ENCODE peak calls at places on chromosome 4, in five cellular contexts. O is neuronal stem cell, S is H9, I is trophoblast cell, K is H1. P is an unnamed sample.

GRCh38 chr4:173270312-173271027 is 63.7 kb downstream of the HMGB2 start:
- DNase-seq in I (no peak), K (no peak), O (no peak), S (no peak), P (peak)

GRCh38 chr4:136812100-136812880 is 720.0 kb downstream of the PCDH18 start:
- DNase-seq in K (no peak), S (no peak), I (no peak), O (no peak), P (no peak)

GRCh38 chr4:37826282-37827029 is at the start of gene PGM2:
- DNase-seq in I (peak), O (peak), S (peak), K (peak), P (peak)

GRCh38 chr4:16157609-16158503 is 68.4 kb downstream of the TAPT1 start:
- DNase-seq in I (peak), S (no peak), O (peak), K (no peak), P (peak)

GRCh38 chr4:2217726-2218125 is 24.2 kb downstream of the HAUS3 start:
- DNase-seq in K (no peak), S (no peak), I (no peak), O (no peak), P (peak)

GRCh38 chr4:106670911-106671310 is 302.3 kb upstream of the GIMD1 start:
- DNase-seq in S (no peak), K (no peak), O (no peak), I (no peak), P (peak)

GRCh38 chr4:165379662-165380061 is 854 bp downstream of the CPE start:
- DNase-seq in S (peak), K (peak), O (no peak), I (no peak), P (peak)

GRCh38 chr4:102438873-102439614 is 62.1 kb upstream of the NFKB1 start:
- DNase-seq in O (no peak), K (no peak), I (peak), S (no peak), P (peak)

GRCh38 chr4:73593631-73594241 is 26.5 kb downstream of the RASSF6 start:
- DNase-seq in K (no peak), S (no peak), O (no peak), I (peak), P (peak)

GRCh38 chr4:137531121-137531520 is 1.2 kb downstream of the PCDH18 start:
- DNase-seq in K (no peak), I (no peak), S (no peak), O (no peak), P (peak)

GRCh38 chr4:75831856-75832405 is 70.3 kb downstream of the PPEF2 start:
- DNase-seq in S (peak), O (no peak), I (no peak), K (no peak), P (no peak)

GRCh38 chr4:15605537-15605936 is 49.6 kb downstream of the FBXL5 start:
- DNase-seq in K (no peak), S (no peak), I (no peak), O (peak), P (no peak)

GRCh38 chr4:88969271-88969670 is 87.7 kb downstream of the FAM13A start:
- DNase-seq in O (no peak), S (no peak), K (no peak), I (peak), P (no peak)

GRCh38 chr4:47483722-47484121 is 1.4 kb upstream of the ATP10D start:
- DNase-seq in K (no peak), S (no peak), O (no peak), I (no peak), P (no peak)

GRCh38 chr4:47485047-47485692 is at the start of gene ATP10D:
- DNase-seq in O (peak), I (peak), K (peak), S (peak), P (peak)

GRCh38 chr4:47484169-47484568 is 906 bp upstream of the ATP10D start:
- DNase-seq in S (no peak), I (peak), O (no peak), K (no peak), P (no peak)

GRCh38 chr4:47488706-47489105 is 3.6 kb downstream of the ATP10D start:
- DNase-seq in I (no peak), S (no peak), O (no peak), K (no peak), P (no peak)

DNA sequence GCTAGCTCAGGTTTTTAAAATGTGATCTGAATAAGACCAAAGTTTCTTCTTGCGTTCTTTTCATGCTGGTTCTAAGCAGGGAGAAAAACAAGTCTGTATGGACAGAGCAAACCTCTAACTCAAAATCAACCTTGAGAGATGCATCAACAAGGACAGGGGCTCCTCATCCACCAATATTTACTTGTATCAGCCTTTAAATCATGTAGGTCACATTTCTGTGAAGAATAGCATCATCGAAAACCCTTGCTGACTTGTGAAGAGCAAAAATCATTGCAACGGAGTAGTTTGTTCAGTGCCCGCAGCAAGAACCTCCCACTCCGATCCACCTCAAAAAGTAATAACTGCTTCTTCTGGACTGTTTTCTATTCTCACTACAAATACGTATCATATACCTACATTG is 1.2 kb downstream of the ATP10D start:
- DNase-seq in K (no peak), O (no peak), S (no peak), I (peak), P (peak)
- H3K9ac ChIP-seq in K (no peak), O (no peak), S (no peak), I (no peak), P (peak)

DNA sequence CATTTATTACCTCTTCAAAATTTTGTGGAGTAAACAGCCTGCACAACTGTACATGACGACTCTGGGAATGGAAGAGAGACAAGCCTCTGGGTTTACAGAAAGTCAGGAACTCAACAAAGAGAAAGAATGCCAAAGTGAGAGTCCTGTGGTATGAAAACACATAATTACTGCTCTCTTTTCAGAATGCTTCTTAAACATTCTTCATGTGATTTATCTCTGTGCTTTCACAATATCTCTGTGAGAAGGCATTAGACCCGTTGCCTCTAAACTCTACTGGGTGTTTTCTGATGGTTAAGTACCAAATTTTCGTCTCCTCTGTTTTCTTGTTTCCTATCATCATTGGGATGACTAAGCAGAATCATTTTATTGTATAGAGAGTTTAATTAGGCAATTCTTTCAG is 966.6 kb upstream of the SLIT2 start:
- DNase-seq in K (no peak), O (no peak), I (peak), S (no peak), P (peak)
- H2BK12ac ChIP-seq in K (no peak), O (no peak), I (no peak), S (no peak), P (no peak)

DNA sequence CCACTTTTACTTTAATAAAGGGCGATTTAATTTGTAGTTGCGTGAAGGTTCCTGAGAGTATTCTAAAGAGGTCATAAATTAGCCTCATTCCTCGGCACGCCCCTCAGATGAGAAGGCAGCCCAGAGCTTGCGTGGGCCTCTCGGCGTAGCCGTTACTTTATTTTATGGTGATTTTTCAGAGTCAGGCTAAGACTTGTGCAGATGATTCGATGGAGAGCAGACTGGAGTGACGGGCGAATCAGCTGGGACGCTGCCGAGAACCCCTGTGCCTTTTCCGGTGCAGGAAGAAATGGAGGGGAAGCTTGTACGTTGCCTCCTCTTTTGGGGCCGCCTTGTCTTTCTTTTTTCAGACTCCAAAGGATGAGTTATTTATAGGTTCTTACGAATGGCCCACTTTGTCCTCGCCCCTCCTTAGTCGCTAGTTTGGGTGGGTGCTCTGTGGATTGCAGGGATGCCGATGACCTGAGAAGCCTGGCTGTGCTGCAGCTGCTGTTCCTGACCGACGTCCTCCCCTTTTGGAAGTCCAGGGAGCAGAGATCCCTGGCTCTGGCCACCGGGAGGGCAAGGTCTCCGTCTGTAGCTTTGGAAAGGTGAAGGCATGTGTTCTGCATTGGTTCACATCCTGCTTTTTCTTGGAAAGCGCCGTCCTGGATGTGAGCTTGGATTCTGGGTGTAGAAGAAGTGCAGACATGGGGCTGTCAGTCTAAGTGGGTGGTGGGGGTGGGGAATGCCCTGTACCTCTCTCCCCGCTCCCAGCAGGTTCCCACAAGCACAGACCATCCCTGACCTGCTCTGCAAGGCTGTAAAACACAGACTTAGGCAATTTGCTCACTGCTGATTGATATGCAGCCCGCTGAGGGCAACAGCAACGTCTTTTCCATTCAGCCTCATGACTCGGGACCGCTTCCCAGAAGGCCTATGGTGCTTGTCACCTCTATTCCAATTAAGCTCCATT is 9.3 kb downstream of the SORCS2 start:
- DNase-seq in K (no peak), S (no peak), I (no peak), O (no peak), P (peak)
- H3K9ac ChIP-seq in K (no peak), S (no peak), I (no peak), O (no peak), P (no peak)

GRCh38 chr4:115491686-115492085 is 378.3 kb upstream of the NDST4 start:
- DNase-seq in I (no peak), S (no peak), O (no peak), K (no peak), P (no peak)
- H2BK12ac ChIP-seq in I (no peak), S (no peak), O (no peak), K (no peak), P (no peak)

GRCh38 chr4:54067163-54067562 is 2.8 kb upstream of the CHIC2 start:
- DNase-seq in S (no peak), I (peak), K (no peak), O (no peak), P (peak)
- H3K9ac ChIP-seq in S (no peak), I (no peak), K (no peak), O (no peak), P (peak)

GRCh38 chr4:25505637-25505991 is 128.6 kb downstream of the ANAPC4 start:
- DNase-seq in K (no peak), O (no peak), I (peak), S (peak), P (no peak)
- H2BK12ac ChIP-seq in K (peak), O (no peak), I (no peak), S (no peak), P (no peak)

GRCh38 chr4:183261953-183262775 is 57.9 kb downstream of the CLDN22 start:
- DNase-seq in K (peak), S (peak), I (peak), O (peak), P (peak)
- H3K9ac ChIP-seq in K (no peak), S (no peak), I (no peak), O (no peak), P (peak)

P was measured in mesenchymal stem cell.